ENCODE peak calls at places on chromosomes 5 and 9, in five cellular contexts. S is NCI-H1436, B is left colon, J is C1 segment of cervical spinal cord, Y is left ventricle myocardium inferior. X is an unnamed sample.

GRCh38 chr5:131491749-131492148 is 143.3 kb downstream of the RAPGEF6 start:
- DNase-seq in S (no peak), B (no peak), J (no peak), Y (no peak), X (no peak)

GRCh38 chr5:175035882-175036533 is 311.6 kb downstream of the MSX2 start:
- DNase-seq in S (no peak), B (no peak), J (no peak), Y (no peak), X (no peak)

GRCh38 chr9:129838707-129839259 is 3.5 kb downstream of the USP20 start:
- DNase-seq in S (no peak), B (no peak), J (no peak), Y (no peak), X (peak)

GRCh38 chr5:97022898-97023297 is 87.0 kb downstream of the LNPEP start:
- DNase-seq in S (no peak), B (no peak), J (no peak), Y (no peak), X (no peak)

GRCh38 chr9:130689937-130690700 is 3.5 kb upstream of the EXOSC2 start:
- DNase-seq in S (peak), B (peak), J (peak), Y (no peak), X (no peak)

GRCh38 chr5:15993334-15993733 is 186.3 kb downstream of the MARCHF11 start:
- DNase-seq in S (no peak), B (no peak), J (no peak), Y (no peak), X (no peak)

GRCh38 chr9:77708416-77708815 is 60.3 kb upstream of the GNA14 start:
- DNase-seq in S (no peak), B (no peak), J (no peak), Y (no peak), X (no peak)

GRCh38 chr5:116410345-116410890 is 164.2 kb downstream of the SEMA6A start:
- DNase-seq in S (no peak), B (no peak), J (no peak), Y (no peak), X (no peak)

GRCh38 chr9:133048595-133048994 is 13.2 kb upstream of the CEL start:
- DNase-seq in S (no peak), B (no peak), J (no peak), Y (no peak), X (no peak)

GRCh38 chr5:39760385-39761198 is 335.8 kb upstream of the DAB2 start:
- DNase-seq in S (no peak), B (no peak), J (no peak), Y (peak), X (no peak)

GRCh38 chr9:121914604-121915303 is 178.4 kb downstream of the TTLL11 start:
- DNase-seq in S (no peak), B (no peak), J (no peak), Y (no peak), X (no peak)

GRCh38 chr9:33524431-33524947 is 438 bp downstream of the ANKRD18B start:
- DNase-seq in S (no peak), B (no peak), J (no peak), Y (no peak), X (no peak)

GRCh38 chr5:173882632-173883031 is 5.5 kb upstream of the CPEB4 start:
- DNase-seq in S (no peak), B (no peak), J (no peak), Y (no peak), X (no peak)

GRCh38 chr9:79152306-79152705 is 419.5 kb upstream of the TLE4 start:
- DNase-seq in S (no peak), B (no peak), J (no peak), Y (no peak), X (no peak)

GRCh38 chr5:147576646-147577535 is 67.0 kb upstream of the DPYSL3 start:
- DNase-seq in S (no peak), B (no peak), J (peak), Y (peak), X (peak)

GRCh38 chr9:69820955-69821788 is 555 bp downstream of the CFAP95 start:
- DNase-seq in S (no peak), B (no peak), J (no peak), Y (no peak), X (no peak)

GRCh38 chr5:146765089-146765832 is 113.3 kb downstream of the PPP2R2B start:
- DNase-seq in S (no peak), B (no peak), J (no peak), Y (no peak), X (no peak)

GRCh38 chr9:126613656-126614055 is at the start of gene LMX1B:
- DNase-seq in S (peak), B (peak), J (no peak), Y (peak), X (no peak)

GRCh38 chr5:32311404-32312193 is 1.1 kb downstream of the MTMR12 start:
- DNase-seq in S (no peak), B (no peak), J (no peak), Y (no peak), X (no peak)

X was measured in CD14-positive monocyte.